ENCODE peak calls at places on chromosome 10, in eight cellular contexts. H is CD8-positive, alpha-beta T cell; E is tibial artery; D is mucosa of descending colon; G is A549; V is adrenal gland; O is PC-9; U is PC-3. Y is an unnamed sample.

GRCh38 chr10:125001313-125002043 is 59.6 kb downstream of the ZRANB1 start:
- DNase-seq in V (peak), D (no peak), O (no peak), U (no peak), E (peak), H (no peak), G (no peak), Y (no peak)

GRCh38 chr10:97539523-97540200 is 32.9 kb upstream of the ANKRD2 start:
- DNase-seq in D (no peak), H (no peak), G (no peak), E (no peak), O (peak), V (no peak), U (peak), Y (no peak)

GRCh38 chr10:102918817-102919236 is 733 bp downstream of the CNNM2 start:
- DNase-seq in G (peak), H (peak), E (peak), O (no peak), D (peak), V (no peak), U (no peak), Y (no peak)

GRCh38 chr10:82394122-82394521 is 519.1 kb downstream of the NRG3 start:
- DNase-seq in E (no peak), D (no peak), O (no peak), U (no peak), G (no peak), H (no peak), V (no peak), Y (peak)

GRCh38 chr10:103739039-103739764 is 116.2 kb downstream of the SH3PXD2A start:
- DNase-seq in V (no peak), H (no peak), G (no peak), O (peak), D (no peak), U (peak), E (no peak), Y (no peak)

GRCh38 chr10:127964644-127965043 is 57.7 kb downstream of the PTPRE start:
- DNase-seq in V (peak), D (no peak), E (no peak), U (no peak), H (no peak), O (no peak), G (no peak), Y (no peak)

GRCh38 chr10:45374451-45375052 is 536 bp downstream of the ALOX5 start:
- DNase-seq in U (peak), V (peak), G (no peak), E (no peak), D (no peak), H (no peak), O (peak), Y (no peak)

GRCh38 chr10:91210435-91210834 is 10.0 kb upstream of the PCGF5 start:
- DNase-seq in G (no peak), E (no peak), V (peak), H (no peak), U (no peak), O (no peak), D (peak), Y (no peak)

GRCh38 chr10:72132854-72133253 is 44.5 kb upstream of the SPOCK2 start:
- DNase-seq in U (no peak), O (no peak), G (no peak), D (no peak), H (no peak), E (no peak), V (no peak), Y (no peak)
- TF ChIP-seq CTCF in U (no peak), O (no peak), G (no peak), D (no peak), H (no peak), E (no peak), V (no peak), Y (no peak)

DNA sequence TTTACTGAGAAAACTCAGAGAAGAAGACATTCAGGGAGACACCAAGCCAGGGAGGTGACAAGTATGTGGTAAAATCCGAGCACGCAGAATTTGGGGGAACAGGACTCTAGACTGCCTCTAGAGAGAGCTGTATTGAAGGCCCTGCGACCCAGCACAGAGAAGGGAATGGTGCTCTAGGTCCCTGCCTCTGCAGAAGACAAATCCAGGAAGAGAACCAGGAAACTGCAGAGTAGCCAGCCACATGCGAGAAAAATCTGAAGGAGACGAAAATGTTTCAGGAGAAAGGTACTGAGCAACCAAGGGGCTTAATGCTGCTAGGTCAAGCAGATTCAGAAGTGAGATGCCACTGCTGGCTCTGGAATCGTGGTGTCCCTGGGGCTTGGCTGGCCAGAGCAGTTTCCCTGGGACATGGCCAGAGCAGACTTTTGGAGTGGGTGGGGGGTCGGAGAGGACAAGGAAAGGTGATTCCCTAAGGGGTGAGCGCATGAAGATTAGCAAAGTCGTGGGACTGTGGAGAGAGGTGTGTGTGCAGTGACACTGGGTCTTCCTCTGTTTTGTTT is 158.0 kb upstream of the KLF6 start:
- DNase-seq in G (no peak), U (no peak), O (no peak), V (no peak), H (no peak), D (no peak), E (no peak), Y (no peak)
- H3K4me3 ChIP-seq in G (no peak), U (no peak), O (no peak), V (no peak), H (no peak), D (no peak), E (no peak), Y (no peak)

DNA sequence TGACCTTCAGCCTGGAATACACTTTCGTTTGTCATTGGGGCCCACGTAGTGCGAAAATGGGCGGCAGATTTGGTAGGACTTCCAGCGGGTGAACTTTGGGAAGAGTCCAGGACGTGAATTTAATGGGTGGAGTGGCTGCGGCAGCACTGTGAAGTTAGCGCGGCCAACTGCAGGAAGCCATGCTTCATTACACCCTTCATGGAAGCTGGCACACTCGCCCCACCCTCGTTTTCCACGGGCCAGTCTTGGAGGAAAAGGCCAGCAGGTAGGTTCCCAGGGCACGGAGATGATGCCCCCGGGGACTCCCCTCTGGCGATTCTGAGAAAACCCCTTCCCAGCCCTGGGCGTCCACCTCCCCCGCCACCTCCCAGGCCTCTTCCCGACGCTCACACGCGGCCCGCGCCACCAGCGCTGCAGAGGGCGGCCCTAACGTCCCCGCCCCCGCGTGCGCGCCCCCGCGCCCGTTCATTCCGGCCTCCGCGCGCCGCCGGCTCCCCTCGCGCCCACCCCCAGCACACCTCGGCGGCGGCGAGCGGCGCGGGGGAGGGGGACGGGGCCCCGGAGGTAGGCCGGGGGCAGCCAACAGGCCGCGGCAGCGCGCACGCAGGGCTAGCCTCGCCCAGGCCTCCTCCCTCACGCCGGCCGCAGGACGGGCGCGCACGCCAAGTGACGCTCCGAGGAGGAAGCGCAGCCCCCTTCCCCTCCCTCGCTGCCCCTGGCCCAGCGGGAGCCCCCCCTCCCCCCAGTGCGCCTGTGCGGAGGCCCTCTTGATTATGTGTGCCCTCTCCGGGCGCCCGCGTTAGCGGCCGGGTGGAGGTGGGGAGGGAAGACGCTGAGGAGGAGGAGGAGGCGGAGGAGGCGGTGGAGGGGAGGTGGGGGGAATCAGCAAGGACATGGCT is at the start of gene MLLT10:
- DNase-seq in E (peak), V (peak), O (peak), D (peak), G (peak), U (peak), H (peak), Y (peak)
- TF ChIP-seq CTCF in E (peak), V (peak), O (no peak), D (no peak), G (no peak), U (no peak), H (peak), Y (no peak)

GRCh38 chr10:29304259-29305030 is 15.6 kb downstream of the LYZL1 start:
- DNase-seq in G (peak), D (peak), H (no peak), O (peak), U (peak), E (peak), V (peak), Y (peak)
- H3K4me3 ChIP-seq in G (no peak), D (no peak), H (no peak), O (no peak), U (no peak), E (no peak), V (no peak), Y (no peak)

DNA sequence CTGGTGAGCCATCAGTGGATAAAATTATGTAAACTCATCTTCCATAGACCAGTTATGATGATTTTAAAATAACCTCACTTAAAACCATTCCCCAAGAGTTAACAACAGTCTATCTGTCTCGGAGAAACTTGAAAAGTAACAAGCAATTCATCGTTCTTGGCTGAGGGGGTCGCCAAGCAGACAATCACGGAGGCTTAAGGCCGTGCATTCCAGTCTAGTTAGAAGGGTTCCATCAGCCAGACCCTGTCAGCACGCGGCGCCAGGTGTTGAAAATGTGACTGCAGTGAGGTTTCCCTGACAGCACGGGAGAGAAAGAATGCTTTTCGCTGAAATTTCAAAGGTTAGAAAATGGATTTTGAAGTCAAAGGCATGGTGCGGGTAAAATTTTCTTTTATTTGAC is 1025.0 kb upstream of the CELF2 start:
- DNase-seq in G (no peak), E (no peak), V (no peak), U (no peak), D (no peak), H (no peak), O (no peak), Y (no peak)
- TF ChIP-seq CTCF in G (no peak), E (no peak), V (no peak), U (no peak), D (no peak), H (no peak), O (no peak), Y (no peak)

GRCh38 chr10:49113741-49114141 is 1.6 kb downstream of the VSTM4 start:
- DNase-seq in E (no peak), G (no peak), V (peak), O (no peak), U (no peak), H (no peak), D (no peak), Y (no peak)
- H3K4me3 ChIP-seq in E (peak), G (no peak), V (no peak), O (no peak), U (no peak), H (no peak), D (no peak), Y (no peak)

DNA sequence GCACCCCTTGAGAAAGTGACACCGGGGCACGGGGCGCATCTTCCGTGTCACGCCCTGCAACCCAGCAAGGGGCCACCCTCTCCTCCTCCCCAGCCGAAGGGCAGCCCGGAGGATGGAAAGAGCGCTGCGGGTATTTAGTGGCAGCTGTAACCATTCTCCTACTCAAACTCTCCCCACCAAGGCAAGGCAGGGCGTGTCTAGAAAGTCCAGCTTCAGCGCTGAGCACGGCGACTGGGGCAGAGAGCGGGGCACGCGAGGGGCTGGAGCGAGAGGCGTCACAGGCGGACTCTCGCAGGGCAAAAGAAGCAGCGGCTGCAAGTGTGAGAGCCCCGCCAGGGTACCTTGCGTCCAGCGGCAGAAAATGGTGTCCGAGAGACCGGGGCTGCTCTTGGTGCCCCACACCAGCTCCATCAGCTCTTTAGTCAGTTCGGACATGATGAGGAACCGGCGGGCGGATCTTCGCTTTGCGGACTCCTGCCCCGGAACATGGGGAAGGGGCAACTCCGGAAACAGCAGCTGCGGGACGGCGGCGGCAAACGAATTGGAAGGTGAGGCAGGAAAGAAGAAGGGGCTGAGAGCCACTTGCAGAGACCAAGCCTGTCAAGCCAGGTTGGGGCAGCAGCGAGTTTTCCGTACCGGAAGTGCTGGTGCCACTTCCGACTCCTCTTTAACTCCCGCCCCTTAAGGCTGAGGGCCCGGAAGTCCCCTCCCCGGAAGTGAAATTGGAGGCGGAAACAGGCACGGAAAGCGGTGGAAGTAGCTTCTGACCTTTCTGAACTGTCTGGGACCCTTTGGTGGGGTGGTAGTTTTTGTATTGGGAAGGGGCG is at the start of gene MINDY3:
- DNase-seq in O (peak), D (peak), U (peak), V (peak), G (peak), H (peak), E (peak), Y (peak)
- TF ChIP-seq CTCF in O (no peak), D (no peak), U (no peak), V (no peak), G (no peak), H (no peak), E (no peak), Y (no peak)

Y was measured in LNCaP clone FGC.